ENCODE peak calls at places on chromosomes 11 and 22, in four cellular contexts. J is A549, F is HepG2, L is GM12878. Y is an unnamed sample. For H3K4me1, the result is how much of the 10 kb centered on the place peaks cover.

GRCh38 chr11:116366980-116367640 is 405.7 kb downstream of the BUD13 start:
- DNase-seq in F (peak), J (peak), L (no peak), Y (peak)

GRCh38 chr22:47987885-47988515 is 1225.5 kb downstream of the TBC1D22A start:
- DNase-seq in L (peak), F (no peak), J (no peak), Y (no peak)

GRCh38 chr11:117146521-117146920 is 2.4 kb downstream of the PAFAH1B2 start:
- DNase-seq in L (no peak), F (no peak), J (no peak), Y (no peak)

GRCh38 chr11:116563028-116563712 is 209.6 kb downstream of the BUD13 start:
- DNase-seq in F (peak), J (peak), L (no peak), Y (no peak)

GRCh38 chr11:104531894-104532293 is 366.4 kb downstream of the CASP12 start:
- DNase-seq in F (no peak), J (no peak), L (no peak), Y (no peak)

GRCh38 chr11:37952035-37952434 is 1354.0 kb upstream of the RAG2 start:
- DNase-seq in J (no peak), L (no peak), F (no peak), Y (peak)

GRCh38 chr22:19688301-19689290 is 25.7 kb upstream of the SEPTIN5 start:
- DNase-seq in L (no peak), J (no peak), F (no peak), Y (no peak)

GRCh38 chr11:44988981-44989635 is 38.4 kb upstream of the TP53I11 start:
- DNase-seq in J (no peak), F (no peak), L (no peak), Y (no peak)

GRCh38 chr11:46050065-46050464 is 71.2 kb downstream of the PHF21A start:
- DNase-seq in L (no peak), J (no peak), F (peak), Y (no peak)

GRCh38 chr22:46564084-46564714 is 26.8 kb upstream of the CELSR1 start:
- DNase-seq in L (no peak), F (no peak), J (no peak), Y (peak)

GRCh38 chr11:128451651-128452470 is 135.5 kb downstream of the ETS1 start:
- DNase-seq in F (peak), L (no peak), J (no peak), Y (no peak)

GRCh38 chr11:19868871-19869270 is 156.2 kb downstream of the NAV2 start:
- DNase-seq in J (no peak), F (no peak), L (no peak), Y (no peak)

GRCh38 chr22:40039482-40039881 is 44.7 kb downstream of the FAM83F start:
- DNase-seq in J (no peak), L (no peak), F (no peak), Y (no peak)

GRCh38 chr22:38718414-38718813 is 12.7 kb downstream of the GTPBP1 start:
- DNase-seq in J (peak), F (peak), L (no peak), Y (peak)

GRCh38 chr11:100793525-100793924 is 106.4 kb downstream of the ARHGAP42 start:
- DNase-seq in F (no peak), J (no peak), L (no peak), Y (no peak)

GRCh38 chr11:111602865-111603632 is 800 bp downstream of the SIK2 start:
- DNase-seq in L (no peak), F (no peak), J (peak), Y (peak)

GRCh38 chr22:26606611-26607010 is 11.2 kb downstream of the CRYBB1 start:
- DNase-seq in J (peak), F (no peak), L (no peak), Y (no peak)

GRCh38 chr11:78542007-78542406 is 32.7 kb downstream of the NARS2 start:
- DNase-seq in J (no peak), F (no peak), L (no peak), Y (no peak)

GRCh38 chr11:71222318-71223080 is 29.9 kb downstream of the SHANK2 start:
- DNase-seq in J (no peak), L (no peak), F (no peak), Y (no peak)

GRCh38 chr11:119317592-119318239 is 786 bp upstream of the MCAM start:
- DNase-seq in L (no peak), F (no peak), J (no peak), Y (peak)

GRCh38 chr22:27164781-27165503 is 507.6 kb downstream of the MIAT start:
- DNase-seq in F (no peak), L (no peak), J (no peak), Y (no peak)

GRCh38 chr11:15123849-15124248 is 9.1 kb downstream of the INSC start:
- DNase-seq in F (no peak), J (no peak), L (no peak), Y (no peak)

GRCh38 chr11:71279916-71280645 is 27.7 kb upstream of the SHANK2 start:
- DNase-seq in L (no peak), J (no peak), F (no peak), Y (no peak)

GRCh38 chr11:35619030-35619753 is 932 bp downstream of the FJX1 start:
- DNase-seq in F (no peak), J (peak), L (no peak), Y (peak)

GRCh38 chr11:1238767-1239595 is 16.1 kb downstream of the MUC5B start:
- DNase-seq in J (no peak), L (no peak), F (peak), Y (no peak)

GRCh38 chr11:96257972-96258951 is 84.7 kb downstream of the MAML2 start:
- DNase-seq in F (no peak), J (no peak), L (no peak), Y (no peak)

GRCh38 chr11:28114116-28114515 is 5.9 kb downstream of the METTL15 start:
- DNase-seq in J (no peak), L (no peak), F (no peak), Y (no peak)

GRCh38 chr11:16738949-16739262 is 459 bp downstream of the C11orf58 start:
- DNase-seq in L (no peak), J (no peak), F (no peak), Y (no peak)
- TF ChIP-seq PBX3 in L (no peak), J (no peak), F (no peak), Y (no peak)

GRCh38 chr11:75314771-75315438 is 36.6 kb downstream of the ARRB1 start:
- DNase-seq in L (no peak), J (no peak), F (no peak), Y (no peak)

GRCh38 chr11:75315439-75315805 is 36.0 kb downstream of the ARRB1 start:
- DNase-seq in F (no peak), J (no peak), L (no peak), Y (no peak)

GRCh38 chr11:75320046-75320618 is 31.3 kb downstream of the ARRB1 start:
- DNase-seq in F (no peak), J (no peak), L (no peak), Y (no peak)

GRCh38 chr11:75319035-75319877 is 32.2 kb downstream of the ARRB1 start:
- DNase-seq in J (no peak), L (no peak), F (no peak), Y (no peak)

GRCh38 chr11:75317446-75318122 is 33.9 kb downstream of the ARRB1 start:
- DNase-seq in F (no peak), J (no peak), L (no peak), Y (no peak)
- H3K4me1 ChIP-seq in F (under half), J (under half), L (under half), Y (under half)

DNA sequence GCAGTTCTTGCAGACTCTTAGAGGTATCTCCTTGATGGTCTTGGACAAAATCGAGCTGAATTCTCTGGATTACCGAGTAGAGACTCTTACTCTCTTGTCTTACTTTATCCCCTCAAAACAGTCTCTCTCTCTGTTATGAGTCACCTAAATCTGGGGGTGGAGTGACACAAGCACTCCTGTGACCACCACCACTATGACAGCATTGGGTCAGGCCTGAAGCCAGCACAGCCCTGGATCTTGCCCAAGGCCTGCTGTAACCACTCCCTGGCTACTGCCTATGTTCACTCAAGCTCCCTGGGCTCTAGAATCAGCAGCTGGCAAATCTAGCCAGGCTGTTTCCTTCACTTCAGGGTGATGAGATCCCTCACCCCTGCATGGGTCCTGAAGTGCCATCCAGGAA is 662.5 kb downstream of the LUZP2 start:
- DNase-seq in L (no peak), F (no peak), J (no peak), Y (no peak)
- TF ChIP-seq PBX3 in L (no peak), F (no peak), J (no peak), Y (no peak)

GRCh38 chr22:28889625-28890024 is 6.3 kb downstream of the ZNRF3 start:
- DNase-seq in J (no peak), F (no peak), L (no peak), Y (no peak)
- H3K4me1 ChIP-seq in J (under half), F (half or more), L (under half), Y (under half)

GRCh38 chr22:23223566-23224317 is 43.4 kb downstream of the BCR start:
- DNase-seq in L (no peak), J (no peak), F (peak), Y (peak)
- TF ChIP-seq PBX3 in L (no peak), J (no peak), F (no peak), Y (no peak)

DNA sequence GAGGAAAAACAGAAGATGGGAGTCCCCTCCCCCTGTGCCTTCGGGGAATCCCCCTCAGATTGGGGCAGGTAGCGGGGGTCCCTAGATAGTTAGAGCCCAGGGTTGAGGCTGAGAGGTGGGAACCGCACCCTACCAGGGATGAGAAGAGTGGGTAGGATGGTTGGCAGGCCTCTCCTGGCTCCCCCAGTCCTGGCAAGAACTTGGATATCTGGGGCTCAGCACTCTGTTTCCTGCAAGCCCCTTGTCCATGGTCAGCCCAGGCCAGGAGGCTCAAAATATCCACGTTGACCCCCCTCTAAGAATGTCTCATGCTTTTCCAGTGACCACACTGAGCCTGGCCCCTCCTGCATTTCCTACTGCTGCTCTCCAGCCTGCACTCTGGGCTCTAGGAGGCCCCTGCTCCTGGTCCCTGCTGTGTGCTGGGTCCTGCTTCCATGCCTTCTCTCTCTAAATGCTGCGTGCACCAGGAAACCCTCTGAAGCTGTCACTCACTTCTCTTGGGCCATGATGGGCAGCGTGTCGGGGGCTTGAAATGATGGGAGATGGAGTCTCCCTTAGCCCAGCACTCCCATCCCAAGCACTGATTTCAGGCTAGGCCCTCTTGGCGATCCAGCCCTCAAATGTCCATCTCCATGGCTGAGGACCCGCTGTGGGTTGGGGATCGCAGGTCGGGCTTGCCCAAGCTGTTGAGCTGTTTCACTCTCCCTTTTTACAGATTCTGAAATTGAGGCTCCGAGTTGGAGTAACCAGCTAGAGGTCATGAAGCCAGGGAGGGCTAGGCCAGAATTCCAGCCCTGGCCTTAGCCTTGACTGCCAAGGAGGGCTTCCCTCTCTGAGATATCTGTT is 2.0 kb downstream of the MAP3K11 start:
- DNase-seq in L (no peak), F (no peak), J (no peak), Y (no peak)
- H3K4me1 ChIP-seq in L (under half), F (under half), J (under half), Y (under half)

GRCh38 chr22:45429424-45429823 is 15.9 kb downstream of the RIBC2 start:
- DNase-seq in J (no peak), L (no peak), F (no peak), Y (no peak)
- TF ChIP-seq PBX3 in J (no peak), L (no peak), F (no peak), Y (no peak)

GRCh38 chr11:60937811-60938210 is 13.6 kb downstream of the TMEM132A start:
- DNase-seq in L (no peak), J (no peak), F (no peak), Y (peak)

GRCh38 chr11:60939301-60939700 is 12.7 kb downstream of the SLC15A3 start:
- DNase-seq in J (no peak), F (no peak), L (no peak), Y (no peak)

GRCh38 chr11:60937144-60937527 is 12.9 kb downstream of the TMEM132A start:
- DNase-seq in L (no peak), F (no peak), J (no peak), Y (no peak)

GRCh38 chr11:60939828-60940227 is 12.1 kb downstream of the SLC15A3 start:
- DNase-seq in J (no peak), L (no peak), F (no peak), Y (no peak)

DNA sequence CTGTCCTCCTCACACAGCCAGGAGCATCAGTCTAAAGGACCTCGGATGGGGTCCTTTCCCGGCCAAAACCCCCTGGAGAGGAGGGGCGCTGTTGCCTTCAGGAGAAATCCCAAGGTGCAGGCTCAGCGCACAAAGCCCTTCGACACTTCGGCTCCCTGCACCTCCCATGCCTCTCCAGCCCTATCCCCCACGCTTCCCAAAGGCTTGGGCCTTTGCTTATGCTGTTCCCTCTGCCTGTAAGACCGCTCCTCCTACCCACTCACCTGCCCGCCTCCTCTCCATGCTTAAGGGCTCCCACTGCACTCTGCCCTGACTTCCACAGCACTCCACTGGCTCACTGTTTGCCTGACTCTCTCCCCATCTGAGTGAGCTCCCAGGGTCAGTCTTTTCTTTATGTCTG is 13.5 kb downstream of the SLC15A3 start:
- DNase-seq in F (no peak), L (no peak), J (no peak), Y (no peak)
- H3K4me1 ChIP-seq in F (under half), L (under half), J (under half), Y (under half)